ENCODE peak calls at places on chromosomes 13 and 19, in ten cellular contexts. One of them, this sample, is unnamed.

GRCh38 chr13:34153428-34154180 is 335.7 kb downstream of the RFC3 start:
- DNase-seq in stimulated activated CD8-positive, alpha-beta memory T cell treated with anti-CD3 and anti-CD28 coated beads, Interleukin-2, amount 100 ng/mL, for 1 hour: no peak
- DNase-seq in smooth muscle cell of the brain vasculature: no peak
- DNase-seq in cardiac fibroblast: no peak
- DNase-seq in iris pigment epithelial cell: no peak
- DNase-seq in mesenchymal stem cell: peak; percentile 6
- DNase-seq in lower leg skin: no peak
- DNase-seq in stimulated activated CD4-positive, alpha-beta T cell treated with anti-CD3 and anti-CD28 coated beads, Interleukin-4, amount 100 ng/mL, for 4 hours: no peak
- DNase-seq in hepatocyte: no peak
- DNase-seq in fibroblast of mammary gland: no peak
- DNase-seq in this sample: no peak

GRCh38 chr19:10450853-10451609 is 30.7 kb downstream of the PDE4A start:
- DNase-seq in iris pigment epithelial cell: no peak
- DNase-seq in lower leg skin: no peak
- DNase-seq in stimulated activated CD4-positive, alpha-beta T cell treated with anti-CD3 and anti-CD28 coated beads, Interleukin-4, amount 100 ng/mL, for 4 hours: no peak
- DNase-seq in hepatocyte: no peak
- DNase-seq in mesenchymal stem cell: no peak
- DNase-seq in cardiac fibroblast: no peak
- DNase-seq in smooth muscle cell of the brain vasculature: no peak
- DNase-seq in stimulated activated CD8-positive, alpha-beta memory T cell treated with anti-CD3 and anti-CD28 coated beads, Interleukin-2, amount 100 ng/mL, for 1 hour: no peak
- DNase-seq in fibroblast of mammary gland: no peak
- DNase-seq in this sample: no peak

GRCh38 chr19:11421607-11422098 is 2.5 kb upstream of the RGL3 start:
- DNase-seq in stimulated activated CD4-positive, alpha-beta T cell treated with anti-CD3 and anti-CD28 coated beads, Interleukin-4, amount 100 ng/mL, for 4 hours: peak; percentile 34
- DNase-seq in fibroblast of mammary gland: no peak
- DNase-seq in cardiac fibroblast: no peak
- DNase-seq in smooth muscle cell of the brain vasculature: no peak
- DNase-seq in hepatocyte: peak; percentile 69
- DNase-seq in iris pigment epithelial cell: no peak
- DNase-seq in lower leg skin: no peak
- DNase-seq in mesenchymal stem cell: no peak
- DNase-seq in stimulated activated CD8-positive, alpha-beta memory T cell treated with anti-CD3 and anti-CD28 coated beads, Interleukin-2, amount 100 ng/mL, for 1 hour: no peak
- DNase-seq in this sample: no peak

GRCh38 chr19:6412111-6412999 is 12.3 kb downstream of the KHSRP start:
- DNase-seq in fibroblast of mammary gland: no peak
- DNase-seq in smooth muscle cell of the brain vasculature: no peak
- DNase-seq in stimulated activated CD4-positive, alpha-beta T cell treated with anti-CD3 and anti-CD28 coated beads, Interleukin-4, amount 100 ng/mL, for 4 hours: peak; percentile 44
- DNase-seq in lower leg skin: no peak
- DNase-seq in iris pigment epithelial cell: no peak
- DNase-seq in stimulated activated CD8-positive, alpha-beta memory T cell treated with anti-CD3 and anti-CD28 coated beads, Interleukin-2, amount 100 ng/mL, for 1 hour: no peak
- DNase-seq in hepatocyte: peak; percentile 57
- DNase-seq in cardiac fibroblast: peak; percentile 18
- DNase-seq in mesenchymal stem cell: no peak
- DNase-seq in this sample: no peak

GRCh38 chr19:43152217-43152616 is 34.1 kb downstream of the PSG5 start:
- DNase-seq in fibroblast of mammary gland: peak; percentile 9
- DNase-seq in lower leg skin: no peak
- DNase-seq in mesenchymal stem cell: no peak
- DNase-seq in hepatocyte: no peak
- DNase-seq in smooth muscle cell of the brain vasculature: no peak
- DNase-seq in iris pigment epithelial cell: peak; percentile 40
- DNase-seq in cardiac fibroblast: peak; percentile 35
- DNase-seq in stimulated activated CD8-positive, alpha-beta memory T cell treated with anti-CD3 and anti-CD28 coated beads, Interleukin-2, amount 100 ng/mL, for 1 hour: no peak
- DNase-seq in stimulated activated CD4-positive, alpha-beta T cell treated with anti-CD3 and anti-CD28 coated beads, Interleukin-4, amount 100 ng/mL, for 4 hours: no peak
- DNase-seq in this sample: peak; percentile 41

GRCh38 chr19:51186323-51186722 is 38.6 kb upstream of the CD33 start:
- DNase-seq in fibroblast of mammary gland: no peak
- DNase-seq in stimulated activated CD4-positive, alpha-beta T cell treated with anti-CD3 and anti-CD28 coated beads, Interleukin-4, amount 100 ng/mL, for 4 hours: no peak
- DNase-seq in cardiac fibroblast: no peak
- DNase-seq in iris pigment epithelial cell: no peak
- DNase-seq in mesenchymal stem cell: no peak
- DNase-seq in stimulated activated CD8-positive, alpha-beta memory T cell treated with anti-CD3 and anti-CD28 coated beads, Interleukin-2, amount 100 ng/mL, for 1 hour: no peak
- DNase-seq in hepatocyte: no peak
- DNase-seq in lower leg skin: no peak
- DNase-seq in smooth muscle cell of the brain vasculature: no peak
- DNase-seq in this sample: no peak

GRCh38 chr13:79030513-79030912 is 371.6 kb upstream of the OBI1 start:
- DNase-seq in fibroblast of mammary gland: no peak
- DNase-seq in smooth muscle cell of the brain vasculature: no peak
- DNase-seq in iris pigment epithelial cell: no peak
- DNase-seq in mesenchymal stem cell: no peak
- DNase-seq in lower leg skin: no peak
- DNase-seq in hepatocyte: no peak
- DNase-seq in stimulated activated CD8-positive, alpha-beta memory T cell treated with anti-CD3 and anti-CD28 coated beads, Interleukin-2, amount 100 ng/mL, for 1 hour: no peak
- DNase-seq in cardiac fibroblast: no peak
- DNase-seq in stimulated activated CD4-positive, alpha-beta T cell treated with anti-CD3 and anti-CD28 coated beads, Interleukin-4, amount 100 ng/mL, for 4 hours: no peak
- DNase-seq in this sample: no peak

GRCh38 chr19:1252818-1253513 is 4.6 kb downstream of the MIDN start:
- DNase-seq in lower leg skin: peak; percentile 98
- DNase-seq in cardiac fibroblast: peak; percentile 98
- DNase-seq in iris pigment epithelial cell: peak; percentile 98
- DNase-seq in stimulated activated CD8-positive, alpha-beta memory T cell treated with anti-CD3 and anti-CD28 coated beads, Interleukin-2, amount 100 ng/mL, for 1 hour: peak; percentile 52
- DNase-seq in smooth muscle cell of the brain vasculature: peak; percentile 91
- DNase-seq in hepatocyte: peak; percentile 95
- DNase-seq in fibroblast of mammary gland: peak; percentile 98
- DNase-seq in stimulated activated CD4-positive, alpha-beta T cell treated with anti-CD3 and anti-CD28 coated beads, Interleukin-4, amount 100 ng/mL, for 4 hours: peak; percentile 66
- DNase-seq in mesenchymal stem cell: peak; percentile 98
- DNase-seq in this sample: peak; percentile 97

GRCh38 chr13:94656766-94657165 is 55.1 kb downstream of the GPR180 start:
- DNase-seq in stimulated activated CD8-positive, alpha-beta memory T cell treated with anti-CD3 and anti-CD28 coated beads, Interleukin-2, amount 100 ng/mL, for 1 hour: no peak
- DNase-seq in stimulated activated CD4-positive, alpha-beta T cell treated with anti-CD3 and anti-CD28 coated beads, Interleukin-4, amount 100 ng/mL, for 4 hours: no peak
- DNase-seq in hepatocyte: peak; percentile 23
- DNase-seq in mesenchymal stem cell: peak; percentile 98
- DNase-seq in iris pigment epithelial cell: peak; percentile 97
- DNase-seq in smooth muscle cell of the brain vasculature: peak; percentile 57
- DNase-seq in fibroblast of mammary gland: peak; percentile 97
- DNase-seq in lower leg skin: no peak
- DNase-seq in cardiac fibroblast: peak; percentile 92
- DNase-seq in this sample: peak; percentile 99

GRCh38 chr13:113668491-113668971 is 1.5 kb downstream of the GRK1 start:
- DNase-seq in smooth muscle cell of the brain vasculature: no peak
- DNase-seq in stimulated activated CD8-positive, alpha-beta memory T cell treated with anti-CD3 and anti-CD28 coated beads, Interleukin-2, amount 100 ng/mL, for 1 hour: no peak
- DNase-seq in iris pigment epithelial cell: no peak
- DNase-seq in hepatocyte: no peak
- DNase-seq in cardiac fibroblast: no peak
- DNase-seq in mesenchymal stem cell: no peak
- DNase-seq in stimulated activated CD4-positive, alpha-beta T cell treated with anti-CD3 and anti-CD28 coated beads, Interleukin-4, amount 100 ng/mL, for 4 hours: no peak
- DNase-seq in fibroblast of mammary gland: no peak
- DNase-seq in lower leg skin: peak; percentile 80
- DNase-seq in this sample: no peak

GRCh38 chr19:15123900-15124299 is 16.7 kb downstream of the SYDE1 start:
- DNase-seq in smooth muscle cell of the brain vasculature: no peak
- DNase-seq in iris pigment epithelial cell: no peak
- DNase-seq in fibroblast of mammary gland: no peak
- DNase-seq in cardiac fibroblast: no peak
- DNase-seq in stimulated activated CD4-positive, alpha-beta T cell treated with anti-CD3 and anti-CD28 coated beads, Interleukin-4, amount 100 ng/mL, for 4 hours: no peak
- DNase-seq in stimulated activated CD8-positive, alpha-beta memory T cell treated with anti-CD3 and anti-CD28 coated beads, Interleukin-2, amount 100 ng/mL, for 1 hour: no peak
- DNase-seq in lower leg skin: no peak
- DNase-seq in mesenchymal stem cell: no peak
- DNase-seq in hepatocyte: no peak
- DNase-seq in this sample: no peak

GRCh38 chr13:112106467-112107141 is 39.7 kb downstream of the SOX1 start:
- DNase-seq in smooth muscle cell of the brain vasculature: no peak
- DNase-seq in mesenchymal stem cell: no peak
- DNase-seq in iris pigment epithelial cell: no peak
- DNase-seq in fibroblast of mammary gland: no peak
- DNase-seq in cardiac fibroblast: no peak
- DNase-seq in stimulated activated CD4-positive, alpha-beta T cell treated with anti-CD3 and anti-CD28 coated beads, Interleukin-4, amount 100 ng/mL, for 4 hours: no peak
- DNase-seq in hepatocyte: no peak
- DNase-seq in stimulated activated CD8-positive, alpha-beta memory T cell treated with anti-CD3 and anti-CD28 coated beads, Interleukin-2, amount 100 ng/mL, for 1 hour: no peak
- DNase-seq in lower leg skin: no peak
- DNase-seq in this sample: no peak

This sample was measured in IMR-90.